ENCODE peak calls at places on chromosomes 12 and 14, in four cellular contexts. E, S, Q and Y are unnamed samples.

GRCh38 chr12:124805050-124805449 is 58.6 kb downstream of the SCARB1 start:
- DNase-seq in E (no peak), S (no peak), Q (no peak), Y (no peak)

GRCh38 chr14:57889245-57889644 is 23.4 kb upstream of the SLC35F4 start:
- DNase-seq in E (no peak), S (peak), Q (no peak), Y (no peak)

GRCh38 chr14:74649167-74649566 is 37.1 kb upstream of the LTBP2 start:
- DNase-seq in E (no peak), S (no peak), Q (no peak), Y (no peak)

GRCh38 chr12:12531194-12531593 is 31.5 kb downstream of the DUSP16 start:
- DNase-seq in E (no peak), S (no peak), Q (no peak), Y (no peak)

GRCh38 chr14:93943052-93943451 is 15.9 kb downstream of the FAM181A start:
- DNase-seq in E (no peak), S (no peak), Q (no peak), Y (no peak)

GRCh38 chr14:31173120-31173837 is 34.3 kb downstream of the HECTD1 start:
- DNase-seq in E (no peak), S (no peak), Q (no peak), Y (no peak)

GRCh38 chr12:124162151-124163110 is 132.5 kb upstream of the RFLNA start:
- DNase-seq in E (no peak), S (no peak), Q (peak), Y (peak)

GRCh38 chr14:53027562-53027961 is 76.7 kb upstream of the FERMT2 start:
- DNase-seq in E (no peak), S (no peak), Q (no peak), Y (no peak)

GRCh38 chr12:5969156-5969973 is 24.3 kb upstream of the ANO2 start:
- DNase-seq in E (no peak), S (no peak), Q (no peak), Y (no peak)

GRCh38 chr12:69698769-69699540 is at the start of gene BEST3:
- DNase-seq in E (no peak), S (no peak), Q (no peak), Y (no peak)

GRCh38 chr14:74574092-74574438 is 38.0 kb downstream of the LTBP2 start:
- DNase-seq in E (no peak), S (no peak), Q (no peak), Y (no peak)

GRCh38 chr14:64137657-64138290 is 156.4 kb downstream of the ESR2 start:
- DNase-seq in E (peak), S (peak), Q (no peak), Y (no peak)

GRCh38 chr12:65511134-65511912 is 232.8 kb downstream of the MSRB3 start:
- DNase-seq in E (peak), S (no peak), Q (no peak), Y (no peak)

GRCh38 chr14:24556756-24557155 is 19.3 kb downstream of the CTSG start:
- DNase-seq in E (no peak), S (no peak), Q (no peak), Y (no peak)

GRCh38 chr12:132172619-132173018 is 28.4 kb downstream of the NOC4L start:
- DNase-seq in E (no peak), S (no peak), Q (no peak), Y (no peak)

GRCh38 chr14:90461425-90461824 is 64.6 kb downstream of the CALM1 start:
- DNase-seq in E (no peak), S (no peak), Q (peak), Y (no peak)
- TF ChIP-seq CTCF in E (no peak), S (no peak), Q (peak), Y (no peak)

GRCh38 chr12:14384783-14385638 is 19.5 kb downstream of the ATF7IP start:
- DNase-seq in E (peak), S (peak), Q (peak), Y (peak)
- TF ChIP-seq POLR2A in E (peak), S (peak), Q (no peak), Y (no peak)

DNA sequence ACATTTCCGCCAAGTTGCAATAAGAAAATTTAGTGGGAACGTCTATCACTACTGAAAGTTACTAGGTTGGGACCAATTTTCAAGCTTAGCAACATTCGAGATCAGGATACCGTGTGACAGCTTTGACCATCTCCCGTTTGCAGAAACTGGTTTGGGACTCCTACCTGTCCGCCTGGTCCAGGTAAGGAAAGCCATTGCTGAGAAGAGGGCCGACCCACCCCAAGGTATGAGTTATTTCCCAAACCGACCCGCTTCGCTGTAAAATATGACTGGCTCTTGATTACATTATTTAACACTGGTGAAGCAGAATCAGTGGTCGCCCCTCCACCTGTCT is 271 bp downstream of the DNAI7 start:
- DNase-seq in E (no peak), S (no peak), Q (no peak), Y (no peak)
- H3K27ac ChIP-seq in E (peak), S (no peak), Q (no peak), Y (peak)

GRCh38 chr12:120775862-120776552 is 50.4 kb downstream of the ACADS start:
- DNase-seq in E (no peak), S (no peak), Q (no peak), Y (no peak)
- TF ChIP-seq CTCF in E (no peak), S (no peak), Q (peak), Y (no peak)

GRCh38 chr12:120225852-120226640 is 25.1 kb upstream of the RPLP0 start:
- DNase-seq in E (no peak), S (no peak), Q (no peak), Y (peak)
- TF ChIP-seq POLR2A in E (no peak), S (no peak), Q (no peak), Y (peak)

GRCh38 chr12:129964300-129964699 is 60.5 kb upstream of the TMEM132D start:
- DNase-seq in E (no peak), S (no peak), Q (no peak), Y (no peak)
- H3K27ac ChIP-seq in E (no peak), S (no peak), Q (no peak), Y (no peak)

GRCh38 chr12:74111688-74112360 is 425.8 kb upstream of the ATXN7L3B start:
- DNase-seq in E (no peak), S (peak), Q (peak), Y (no peak)
- TF ChIP-seq CTCF in E (peak), S (no peak), Q (peak), Y (no peak)

GRCh38 chr14:56814468-56815074 is 4.3 kb upstream of the OTX2 start:
- DNase-seq in E (no peak), S (no peak), Q (no peak), Y (no peak)

GRCh38 chr14:56816575-56817391 is 6.5 kb upstream of the OTX2 start:
- DNase-seq in E (no peak), S (no peak), Q (no peak), Y (no peak)

GRCh38 chr14:56821177-56821576 is 10.9 kb upstream of the OTX2 start:
- DNase-seq in E (no peak), S (no peak), Q (no peak), Y (no peak)

GRCh38 chr14:56815301-56815700 is 5.0 kb upstream of the OTX2 start:
- DNase-seq in E (no peak), S (no peak), Q (no peak), Y (no peak)

GRCh38 chr14:56817396-56817921 is 7.2 kb upstream of the OTX2 start:
- DNase-seq in E (no peak), S (no peak), Q (no peak), Y (no peak)
- TF ChIP-seq POLR2A in E (no peak), S (no peak), Q (no peak), Y (no peak)